ENCODE peak calls at places on chromosomes 3 and 15, in ten cellular contexts. Q is transverse colon, P is ovary, J is stomach, I is heart left ventricle, W is A549, H is Peyer's patch, C is esophagus squamous epithelium, U is esophagus muscularis mucosa, A is uterus. X is an unnamed sample.

GRCh38 chr3:45034612-45035252 is 8.6 kb downstream of the CLEC3B start:
- DNase-seq in Q (peak; percentile 62), P (peak; percentile 34), J (peak; percentile 43), I (peak; percentile 68), W (no peak), H (peak; percentile 72), C (no peak), U (no peak), A (no peak), X (peak; percentile 88)

GRCh38 chr3:59436164-59436958 is 386.5 kb upstream of the CFAP20DC start:
- DNase-seq in Q (no peak), P (no peak), J (no peak), I (no peak), W (no peak), H (no peak), C (no peak), U (no peak), A (no peak), X (no peak)

GRCh38 chr3:123499316-123499715 is 50.4 kb upstream of the ADCY5 start:
- DNase-seq in Q (no peak), P (no peak), J (no peak), I (no peak), W (no peak), H (no peak), C (no peak), U (no peak), A (no peak), X (no peak)

GRCh38 chr15:100113351-100114075 is 228.3 kb downstream of the ADAMTS17 start:
- DNase-seq in Q (no peak), P (peak; percentile 38), J (no peak), I (peak; percentile 45), W (no peak), H (no peak), C (no peak), U (no peak), A (peak; percentile 56), X (peak; percentile 48)

GRCh38 chr15:90037510-90037860 is 36.4 kb downstream of the ZNF710 start:
- DNase-seq in Q (no peak), P (no peak), J (no peak), I (no peak), W (no peak), H (no peak), C (no peak), U (no peak), A (no peak), X (no peak)

GRCh38 chr15:59294961-59295741 is 77.5 kb downstream of the MYO1E start:
- DNase-seq in Q (no peak), P (no peak), J (no peak), I (peak; percentile 18), W (no peak), H (no peak), C (no peak), U (no peak), A (peak; percentile 23), X (no peak)

GRCh38 chr3:23396746-23397145 is 193.6 kb downstream of the UBE2E2 start:
- DNase-seq in Q (no peak), P (no peak), J (no peak), I (no peak), W (no peak), H (no peak), C (no peak), U (no peak), A (no peak), X (no peak)

GRCh38 chr15:66108483-66109270 is 144.9 kb downstream of the MEGF11 start:
- DNase-seq in Q (no peak), P (no peak), J (no peak), I (no peak), W (no peak), H (no peak), C (no peak), U (no peak), A (no peak), X (peak; percentile 53)

GRCh38 chr15:77974098-77974414 is 103.5 kb downstream of the TBC1D2B start:
- DNase-seq in Q (peak; percentile 57), P (peak; percentile 37), J (peak; percentile 77), I (peak; percentile 59), W (no peak), H (no peak), C (no peak), U (no peak), A (no peak), X (peak; percentile 66)

GRCh38 chr15:71011503-71012155 is 103.6 kb upstream of the THSD4 start:
- DNase-seq in Q (peak; percentile 10), P (no peak), J (no peak), I (no peak), W (peak; percentile 35), H (no peak), C (no peak), U (no peak), A (no peak), X (no peak)

GRCh38 chr15:71251548-71252035 is 136.3 kb downstream of the THSD4 start:
- DNase-seq in Q (no peak), P (no peak), J (no peak), I (no peak), W (peak; percentile 52), H (no peak), C (no peak), U (no peak), A (no peak), X (no peak)

GRCh38 chr3:51498871-51499790 is 684 bp downstream of the DCAF1 start:
- DNase-seq in Q (peak; percentile 96), P (peak; percentile 96), J (peak; percentile 97), I (peak; percentile 92), W (peak; percentile 69), H (peak; percentile 97), C (peak; percentile 84), U (peak; percentile 97), A (peak; percentile 96), X (peak; percentile 96)
- TF ChIP-seq POLR2A in Q (peak; percentile 79), P (peak; percentile 65), J (peak; percentile 26), I (no peak), W (no peak), H (peak; percentile 71), C (peak; percentile 62), U (peak; percentile 60), A (no peak), X (no peak)

GRCh38 chr15:94154255-94154654 is 77.1 kb upstream of the MCTP2 start:
- DNase-seq in Q (no peak), P (no peak), J (no peak), I (no peak), W (no peak), H (no peak), C (no peak), U (no peak), A (no peak), X (no peak)
- TF ChIP-seq CTCF in Q (no peak), P (no peak), J (no peak), I (peak; percentile 12), W (no peak), H (no peak), C (no peak), U (no peak), A (no peak), X (no peak)

DNA sequence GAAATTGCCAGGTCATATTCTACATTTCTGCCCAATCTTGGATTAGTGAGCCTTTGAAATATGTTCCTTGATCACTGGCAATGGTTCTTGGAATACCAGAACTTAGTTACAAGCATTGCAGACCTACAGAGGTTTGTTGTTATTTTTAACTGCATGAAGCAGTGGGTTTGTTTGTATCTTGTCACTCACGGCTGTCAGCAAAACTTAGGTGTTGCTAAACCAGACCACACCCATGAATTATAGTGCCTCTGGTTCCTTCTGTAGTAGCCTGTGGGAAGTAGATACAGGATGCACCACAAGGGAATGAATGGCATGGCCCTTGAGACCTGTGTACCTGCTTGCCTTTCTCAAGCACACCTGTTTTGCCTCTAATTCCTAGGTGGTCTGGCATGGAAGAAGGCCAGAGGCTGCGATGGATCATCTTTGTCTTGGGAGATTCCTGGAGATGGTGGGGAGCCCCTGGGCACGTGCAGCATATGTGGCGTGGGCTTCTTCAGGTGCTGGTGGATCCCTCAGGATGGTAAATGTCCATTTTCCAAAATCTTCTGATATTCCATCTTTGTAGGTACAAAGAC is 138.8 kb downstream of the SNRPN start:
- DNase-seq in Q (no peak), P (no peak), J (no peak), I (no peak), W (no peak), H (no peak), C (no peak), U (peak; percentile 77), A (no peak), X (no peak)
- H3K9me3 ChIP-seq in Q (peaks cover 26% of the 10 kb centered on the region), P (peaks cover 3% of the 10 kb centered on the region), J (peaks cover 100% of the 10 kb centered on the region), I (peaks cover 48% of the 10 kb centered on the region), W (no peaks in the 10 kb centered on the region), H (peaks cover 64% of the 10 kb centered on the region), C (no peaks in the 10 kb centered on the region), U (peaks cover 70% of the 10 kb centered on the region), A (no peaks in the 10 kb centered on the region), X (peaks cover 88% of the 10 kb centered on the region)

GRCh38 chr3:196287066-196287404 is 491 bp downstream of the PCYT1A start:
- DNase-seq in Q (no peak), P (no peak), J (no peak), I (no peak), W (peak; percentile 7), H (no peak), C (no peak), U (no peak), A (no peak), X (no peak)

GRCh38 chr3:196288141-196288460 is 575 bp upstream of the PCYT1A start:
- DNase-seq in Q (no peak), P (no peak), J (no peak), I (no peak), W (peak; percentile 35), H (no peak), C (no peak), U (no peak), A (no peak), X (no peak)

GRCh38 chr3:196284396-196284795 is 3.1 kb downstream of the PCYT1A start:
- DNase-seq in Q (no peak), P (no peak), J (no peak), I (no peak), W (no peak), H (no peak), C (no peak), U (no peak), A (no peak), X (no peak)

GRCh38 chr3:196292281-196292923 is 4.9 kb upstream of the PCYT1A start:
- DNase-seq in Q (no peak), P (no peak), J (no peak), I (no peak), W (no peak), H (no peak), C (no peak), U (no peak), A (no peak), X (no peak)

DNA sequence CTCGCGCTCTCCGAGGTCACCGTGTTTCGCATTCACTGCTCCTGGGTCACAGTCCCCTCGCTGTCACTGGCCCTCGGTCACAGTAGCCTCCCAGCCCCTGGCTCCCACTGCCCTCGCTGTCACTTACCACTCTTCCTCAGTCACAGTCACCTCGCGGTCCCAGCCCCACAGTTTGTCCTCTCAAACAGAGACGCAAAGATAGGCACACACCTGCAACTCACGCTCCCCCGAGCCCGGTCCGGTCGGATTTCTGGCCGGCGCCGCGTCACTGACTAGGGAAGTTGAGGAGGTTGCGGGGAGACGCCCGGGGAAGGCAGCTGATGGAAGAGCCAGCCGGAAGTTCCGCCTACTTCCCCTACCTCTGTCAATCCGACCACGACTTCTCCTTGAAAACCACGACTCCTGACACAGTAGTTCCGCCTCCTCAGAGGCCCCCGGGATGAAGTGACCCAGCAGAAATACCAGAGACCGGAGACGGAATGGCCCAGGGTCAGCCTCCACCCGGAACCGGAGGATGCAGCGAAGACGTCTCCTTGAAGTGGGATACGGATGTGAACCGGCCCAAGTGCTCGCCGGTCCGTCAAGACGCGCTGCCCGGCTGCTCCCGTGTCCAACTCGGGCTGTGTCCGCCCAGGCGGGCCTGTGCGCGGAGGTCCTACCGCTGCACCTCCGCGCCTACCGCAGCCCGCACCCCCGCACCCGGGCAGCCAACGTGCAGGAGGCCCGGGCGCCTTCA is at the start of gene PCYT1A:
- DNase-seq in Q (peak; percentile 92), P (peak; percentile 85), J (peak; percentile 91), I (peak; percentile 92), W (peak; percentile 89), H (peak; percentile 94), C (peak; percentile 50), U (peak; percentile 97), A (peak; percentile 86), X (peak; percentile 97)
- TF ChIP-seq POLR2A in Q (peak; percentile 90), P (peak; percentile 44), J (peak; percentile 72), I (no peak), W (peak; percentile 15), H (peak; percentile 84), C (peak; percentile 79), U (peak; percentile 39), A (peak; percentile 61), X (peak; percentile 20)